ENCODE peak calls at places on chromosome 13, in nine cellular contexts. One of them, this sample, is unnamed.

GRCh38 chr13:114134944-114135610 is 2.7 kb upstream of the RASA3 start:
- DNase-seq in NCI-H1436: no peak
- DNase-seq in WERI-Rb-1: no peak
- DNase-seq in activated CD4-positive, CD25-positive, alpha-beta regulatory T cell: no peak
- DNase-seq in omental fat pad: no peak
- DNase-seq in CD4-positive, alpha-beta T cell: no peak
- DNase-seq in glutamatergic neuron: no peak
- DNase-seq in NCI-H510A treated with DMSO at 0.1 percent for 48 hours: no peak
- DNase-seq in stimulated activated CD4-positive, alpha-beta T cell treated with anti-CD3 and anti-CD28 coated beads, TNF-alpha, amount 100 ng/mL, for 24 hours: no peak
- DNase-seq in this sample: no peak

GRCh38 chr13:91346848-91347211 is 657 bp upstream of the MIR17HG start:
- DNase-seq in WERI-Rb-1: peak
- DNase-seq in activated CD4-positive, CD25-positive, alpha-beta regulatory T cell: peak
- DNase-seq in omental fat pad: no peak
- DNase-seq in CD4-positive, alpha-beta T cell: peak
- DNase-seq in NCI-H1436: no peak
- DNase-seq in NCI-H510A treated with DMSO at 0.1 percent for 48 hours: peak
- DNase-seq in glutamatergic neuron: no peak
- DNase-seq in stimulated activated CD4-positive, alpha-beta T cell treated with anti-CD3 and anti-CD28 coated beads, TNF-alpha, amount 100 ng/mL, for 24 hours: no peak
- DNase-seq in this sample: peak

GRCh38 chr13:57631607-57632275 is at the start of gene PCDH17:
- DNase-seq in WERI-Rb-1: no peak
- DNase-seq in CD4-positive, alpha-beta T cell: no peak
- DNase-seq in glutamatergic neuron: peak
- DNase-seq in NCI-H1436: peak
- DNase-seq in omental fat pad: no peak
- DNase-seq in stimulated activated CD4-positive, alpha-beta T cell treated with anti-CD3 and anti-CD28 coated beads, TNF-alpha, amount 100 ng/mL, for 24 hours: no peak
- DNase-seq in NCI-H510A treated with DMSO at 0.1 percent for 48 hours: peak
- DNase-seq in activated CD4-positive, CD25-positive, alpha-beta regulatory T cell: no peak
- DNase-seq in this sample: no peak

GRCh38 chr13:30743319-30744055 is 8.1 kb downstream of the ALOX5AP start:
- DNase-seq in stimulated activated CD4-positive, alpha-beta T cell treated with anti-CD3 and anti-CD28 coated beads, TNF-alpha, amount 100 ng/mL, for 24 hours: no peak
- DNase-seq in WERI-Rb-1: no peak
- DNase-seq in glutamatergic neuron: no peak
- DNase-seq in omental fat pad: peak
- DNase-seq in NCI-H1436: no peak
- DNase-seq in NCI-H510A treated with DMSO at 0.1 percent for 48 hours: no peak
- DNase-seq in activated CD4-positive, CD25-positive, alpha-beta regulatory T cell: no peak
- DNase-seq in CD4-positive, alpha-beta T cell: no peak
- DNase-seq in this sample: no peak

GRCh38 chr13:51600703-51601102 is 16.4 kb downstream of the WDFY2 start:
- DNase-seq in CD4-positive, alpha-beta T cell: no peak
- DNase-seq in NCI-H1436: no peak
- DNase-seq in glutamatergic neuron: no peak
- DNase-seq in omental fat pad: no peak
- DNase-seq in WERI-Rb-1: no peak
- DNase-seq in activated CD4-positive, CD25-positive, alpha-beta regulatory T cell: no peak
- DNase-seq in NCI-H510A treated with DMSO at 0.1 percent for 48 hours: no peak
- DNase-seq in stimulated activated CD4-positive, alpha-beta T cell treated with anti-CD3 and anti-CD28 coated beads, TNF-alpha, amount 100 ng/mL, for 24 hours: no peak
- DNase-seq in this sample: no peak

GRCh38 chr13:59088716-59089115 is 1075.0 kb downstream of the DIAPH3 start:
- DNase-seq in omental fat pad: no peak
- DNase-seq in WERI-Rb-1: no peak
- DNase-seq in activated CD4-positive, CD25-positive, alpha-beta regulatory T cell: no peak
- DNase-seq in glutamatergic neuron: no peak
- DNase-seq in NCI-H1436: no peak
- DNase-seq in NCI-H510A treated with DMSO at 0.1 percent for 48 hours: no peak
- DNase-seq in CD4-positive, alpha-beta T cell: no peak
- DNase-seq in stimulated activated CD4-positive, alpha-beta T cell treated with anti-CD3 and anti-CD28 coated beads, TNF-alpha, amount 100 ng/mL, for 24 hours: no peak
- DNase-seq in this sample: no peak

GRCh38 chr13:49561064-49561410 is 24.3 kb downstream of the RCBTB1 start:
- DNase-seq in activated CD4-positive, CD25-positive, alpha-beta regulatory T cell: no peak
- DNase-seq in WERI-Rb-1: peak
- DNase-seq in stimulated activated CD4-positive, alpha-beta T cell treated with anti-CD3 and anti-CD28 coated beads, TNF-alpha, amount 100 ng/mL, for 24 hours: no peak
- DNase-seq in glutamatergic neuron: no peak
- DNase-seq in NCI-H510A treated with DMSO at 0.1 percent for 48 hours: no peak
- DNase-seq in NCI-H1436: no peak
- DNase-seq in CD4-positive, alpha-beta T cell: no peak
- DNase-seq in omental fat pad: no peak
- DNase-seq in this sample: no peak

GRCh38 chr13:25217023-25217909 is 45.2 kb upstream of the AMER2 start:
- DNase-seq in activated CD4-positive, CD25-positive, alpha-beta regulatory T cell: no peak
- DNase-seq in omental fat pad: no peak
- DNase-seq in NCI-H510A treated with DMSO at 0.1 percent for 48 hours: no peak
- DNase-seq in CD4-positive, alpha-beta T cell: no peak
- DNase-seq in WERI-Rb-1: no peak
- DNase-seq in glutamatergic neuron: no peak
- DNase-seq in stimulated activated CD4-positive, alpha-beta T cell treated with anti-CD3 and anti-CD28 coated beads, TNF-alpha, amount 100 ng/mL, for 24 hours: no peak
- DNase-seq in NCI-H1436: no peak
- DNase-seq in this sample: no peak

GRCh38 chr13:99970761-99971575 is 599 bp downstream of the ZIC5 start:
- DNase-seq in WERI-Rb-1: peak
- DNase-seq in stimulated activated CD4-positive, alpha-beta T cell treated with anti-CD3 and anti-CD28 coated beads, TNF-alpha, amount 100 ng/mL, for 24 hours: no peak
- DNase-seq in omental fat pad: no peak
- DNase-seq in NCI-H510A treated with DMSO at 0.1 percent for 48 hours: no peak
- DNase-seq in glutamatergic neuron: no peak
- DNase-seq in CD4-positive, alpha-beta T cell: no peak
- DNase-seq in activated CD4-positive, CD25-positive, alpha-beta regulatory T cell: no peak
- DNase-seq in NCI-H1436: no peak
- DNase-seq in this sample: no peak

GRCh38 chr13:106326751-106327150 is 208.7 kb downstream of the EFNB2 start:
- DNase-seq in omental fat pad: no peak
- DNase-seq in WERI-Rb-1: no peak
- DNase-seq in stimulated activated CD4-positive, alpha-beta T cell treated with anti-CD3 and anti-CD28 coated beads, TNF-alpha, amount 100 ng/mL, for 24 hours: no peak
- DNase-seq in NCI-H1436: no peak
- DNase-seq in glutamatergic neuron: no peak
- DNase-seq in activated CD4-positive, CD25-positive, alpha-beta regulatory T cell: no peak
- DNase-seq in NCI-H510A treated with DMSO at 0.1 percent for 48 hours: no peak
- DNase-seq in CD4-positive, alpha-beta T cell: no peak
- DNase-seq in this sample: no peak

GRCh38 chr13:109345433-109345941 is 440.9 kb downstream of the IRS2 start:
- DNase-seq in WERI-Rb-1: no peak
- DNase-seq in activated CD4-positive, CD25-positive, alpha-beta regulatory T cell: no peak
- DNase-seq in glutamatergic neuron: no peak
- DNase-seq in stimulated activated CD4-positive, alpha-beta T cell treated with anti-CD3 and anti-CD28 coated beads, TNF-alpha, amount 100 ng/mL, for 24 hours: no peak
- DNase-seq in CD4-positive, alpha-beta T cell: no peak
- DNase-seq in NCI-H1436: no peak
- DNase-seq in NCI-H510A treated with DMSO at 0.1 percent for 48 hours: no peak
- DNase-seq in omental fat pad: no peak
- DNase-seq in this sample: no peak

GRCh38 chr13:111491021-111491420 is 170.6 kb downstream of the TEX29 start:
- DNase-seq in WERI-Rb-1: peak
- DNase-seq in NCI-H510A treated with DMSO at 0.1 percent for 48 hours: no peak
- DNase-seq in CD4-positive, alpha-beta T cell: no peak
- DNase-seq in glutamatergic neuron: no peak
- DNase-seq in activated CD4-positive, CD25-positive, alpha-beta regulatory T cell: no peak
- DNase-seq in omental fat pad: no peak
- DNase-seq in stimulated activated CD4-positive, alpha-beta T cell treated with anti-CD3 and anti-CD28 coated beads, TNF-alpha, amount 100 ng/mL, for 24 hours: no peak
- DNase-seq in NCI-H1436: no peak
- DNase-seq in this sample: no peak

GRCh38 chr13:79455331-79455730 is 25.6 kb upstream of the NDFIP2 start:
- DNase-seq in stimulated activated CD4-positive, alpha-beta T cell treated with anti-CD3 and anti-CD28 coated beads, TNF-alpha, amount 100 ng/mL, for 24 hours: no peak
- DNase-seq in WERI-Rb-1: no peak
- DNase-seq in NCI-H510A treated with DMSO at 0.1 percent for 48 hours: no peak
- DNase-seq in CD4-positive, alpha-beta T cell: no peak
- DNase-seq in NCI-H1436: no peak
- DNase-seq in omental fat pad: no peak
- DNase-seq in glutamatergic neuron: no peak
- DNase-seq in activated CD4-positive, CD25-positive, alpha-beta regulatory T cell: no peak
- DNase-seq in this sample: no peak

GRCh38 chr13:77521595-77522367 is 13.7 kb upstream of the SCEL start:
- DNase-seq in omental fat pad: no peak
- DNase-seq in WERI-Rb-1: no peak
- DNase-seq in glutamatergic neuron: no peak
- DNase-seq in stimulated activated CD4-positive, alpha-beta T cell treated with anti-CD3 and anti-CD28 coated beads, TNF-alpha, amount 100 ng/mL, for 24 hours: no peak
- DNase-seq in activated CD4-positive, CD25-positive, alpha-beta regulatory T cell: no peak
- DNase-seq in CD4-positive, alpha-beta T cell: no peak
- DNase-seq in NCI-H1436: no peak
- DNase-seq in NCI-H510A treated with DMSO at 0.1 percent for 48 hours: no peak
- DNase-seq in this sample: no peak

GRCh38 chr13:100944791-100945345 is 270.3 kb upstream of the TMTC4 start:
- DNase-seq in NCI-H510A treated with DMSO at 0.1 percent for 48 hours: no peak
- DNase-seq in NCI-H1436: no peak
- DNase-seq in CD4-positive, alpha-beta T cell: no peak
- DNase-seq in activated CD4-positive, CD25-positive, alpha-beta regulatory T cell: no peak
- DNase-seq in stimulated activated CD4-positive, alpha-beta T cell treated with anti-CD3 and anti-CD28 coated beads, TNF-alpha, amount 100 ng/mL, for 24 hours: no peak
- DNase-seq in glutamatergic neuron: no peak
- DNase-seq in WERI-Rb-1: peak
- DNase-seq in omental fat pad: no peak
- DNase-seq in this sample: no peak

GRCh38 chr13:102814793-102815192 is 15.9 kb downstream of the BIVM start:
- DNase-seq in CD4-positive, alpha-beta T cell: no peak
- DNase-seq in glutamatergic neuron: no peak
- DNase-seq in NCI-H510A treated with DMSO at 0.1 percent for 48 hours: no peak
- DNase-seq in stimulated activated CD4-positive, alpha-beta T cell treated with anti-CD3 and anti-CD28 coated beads, TNF-alpha, amount 100 ng/mL, for 24 hours: no peak
- DNase-seq in NCI-H1436: no peak
- DNase-seq in activated CD4-positive, CD25-positive, alpha-beta regulatory T cell: no peak
- DNase-seq in omental fat pad: no peak
- DNase-seq in WERI-Rb-1: no peak
- DNase-seq in this sample: no peak

GRCh38 chr13:33205224-33205623 is 80.3 kb downstream of the STARD13 start:
- DNase-seq in WERI-Rb-1: no peak
- DNase-seq in stimulated activated CD4-positive, alpha-beta T cell treated with anti-CD3 and anti-CD28 coated beads, TNF-alpha, amount 100 ng/mL, for 24 hours: no peak
- DNase-seq in omental fat pad: no peak
- DNase-seq in activated CD4-positive, CD25-positive, alpha-beta regulatory T cell: no peak
- DNase-seq in NCI-H1436: no peak
- DNase-seq in NCI-H510A treated with DMSO at 0.1 percent for 48 hours: no peak
- DNase-seq in glutamatergic neuron: no peak
- DNase-seq in CD4-positive, alpha-beta T cell: no peak
- DNase-seq in this sample: no peak

GRCh38 chr13:63351533-63351932 is 1935.9 kb upstream of the PCDH20 start:
- DNase-seq in glutamatergic neuron: no peak
- DNase-seq in stimulated activated CD4-positive, alpha-beta T cell treated with anti-CD3 and anti-CD28 coated beads, TNF-alpha, amount 100 ng/mL, for 24 hours: no peak
- DNase-seq in WERI-Rb-1: no peak
- DNase-seq in NCI-H510A treated with DMSO at 0.1 percent for 48 hours: no peak
- DNase-seq in NCI-H1436: no peak
- DNase-seq in omental fat pad: no peak
- DNase-seq in CD4-positive, alpha-beta T cell: no peak
- DNase-seq in activated CD4-positive, CD25-positive, alpha-beta regulatory T cell: no peak
- DNase-seq in this sample: no peak

GRCh38 chr13:97043302-97043701 is 49.0 kb upstream of the OXGR1 start:
- DNase-seq in glutamatergic neuron: no peak
- DNase-seq in NCI-H510A treated with DMSO at 0.1 percent for 48 hours: no peak
- DNase-seq in activated CD4-positive, CD25-positive, alpha-beta regulatory T cell: no peak
- DNase-seq in NCI-H1436: no peak
- DNase-seq in omental fat pad: no peak
- DNase-seq in stimulated activated CD4-positive, alpha-beta T cell treated with anti-CD3 and anti-CD28 coated beads, TNF-alpha, amount 100 ng/mL, for 24 hours: no peak
- DNase-seq in CD4-positive, alpha-beta T cell: no peak
- DNase-seq in WERI-Rb-1: no peak
- DNase-seq in this sample: no peak

GRCh38 chr13:45162194-45162593 is 38.7 kb downstream of the KCTD4 start:
- DNase-seq in NCI-H1436: no peak
- DNase-seq in activated CD4-positive, CD25-positive, alpha-beta regulatory T cell: no peak
- DNase-seq in glutamatergic neuron: no peak
- DNase-seq in stimulated activated CD4-positive, alpha-beta T cell treated with anti-CD3 and anti-CD28 coated beads, TNF-alpha, amount 100 ng/mL, for 24 hours: no peak
- DNase-seq in NCI-H510A treated with DMSO at 0.1 percent for 48 hours: no peak
- DNase-seq in omental fat pad: no peak
- DNase-seq in WERI-Rb-1: no peak
- DNase-seq in CD4-positive, alpha-beta T cell: no peak
- DNase-seq in this sample: no peak

GRCh38 chr13:110360598-110360997 is 53.5 kb downstream of the COL4A2 start:
- DNase-seq in WERI-Rb-1: peak
- DNase-seq in omental fat pad: no peak
- DNase-seq in activated CD4-positive, CD25-positive, alpha-beta regulatory T cell: no peak
- DNase-seq in stimulated activated CD4-positive, alpha-beta T cell treated with anti-CD3 and anti-CD28 coated beads, TNF-alpha, amount 100 ng/mL, for 24 hours: no peak
- DNase-seq in CD4-positive, alpha-beta T cell: no peak
- DNase-seq in NCI-H510A treated with DMSO at 0.1 percent for 48 hours: no peak
- DNase-seq in NCI-H1436: no peak
- DNase-seq in glutamatergic neuron: no peak
- DNase-seq in this sample: no peak

GRCh38 chr13:63308585-63308984 is 1892.9 kb upstream of the PCDH20 start:
- DNase-seq in glutamatergic neuron: no peak
- DNase-seq in stimulated activated CD4-positive, alpha-beta T cell treated with anti-CD3 and anti-CD28 coated beads, TNF-alpha, amount 100 ng/mL, for 24 hours: no peak
- DNase-seq in NCI-H1436: no peak
- DNase-seq in NCI-H510A treated with DMSO at 0.1 percent for 48 hours: no peak
- DNase-seq in WERI-Rb-1: no peak
- DNase-seq in CD4-positive, alpha-beta T cell: no peak
- DNase-seq in activated CD4-positive, CD25-positive, alpha-beta regulatory T cell: no peak
- DNase-seq in omental fat pad: no peak
- DNase-seq in this sample: no peak

GRCh38 chr13:114142640-114143490 is 10.4 kb upstream of the RASA3 start:
- DNase-seq in NCI-H1436: no peak
- DNase-seq in CD4-positive, alpha-beta T cell: peak
- DNase-seq in glutamatergic neuron: no peak
- DNase-seq in NCI-H510A treated with DMSO at 0.1 percent for 48 hours: peak
- DNase-seq in stimulated activated CD4-positive, alpha-beta T cell treated with anti-CD3 and anti-CD28 coated beads, TNF-alpha, amount 100 ng/mL, for 24 hours: no peak
- DNase-seq in activated CD4-positive, CD25-positive, alpha-beta regulatory T cell: no peak
- DNase-seq in WERI-Rb-1: no peak
- DNase-seq in omental fat pad: no peak
- DNase-seq in this sample: peak

GRCh38 chr13:50344717-50345116 is 329.5 kb downstream of the KCNRG start:
- DNase-seq in stimulated activated CD4-positive, alpha-beta T cell treated with anti-CD3 and anti-CD28 coated beads, TNF-alpha, amount 100 ng/mL, for 24 hours: no peak
- DNase-seq in activated CD4-positive, CD25-positive, alpha-beta regulatory T cell: no peak
- DNase-seq in glutamatergic neuron: no peak
- DNase-seq in NCI-H1436: no peak
- DNase-seq in CD4-positive, alpha-beta T cell: no peak
- DNase-seq in omental fat pad: no peak
- DNase-seq in WERI-Rb-1: no peak
- DNase-seq in NCI-H510A treated with DMSO at 0.1 percent for 48 hours: no peak
- DNase-seq in this sample: no peak

GRCh38 chr13:77872995-77873394 is 45.6 kb downstream of the EDNRB start:
- DNase-seq in activated CD4-positive, CD25-positive, alpha-beta regulatory T cell: no peak
- DNase-seq in omental fat pad: no peak
- DNase-seq in stimulated activated CD4-positive, alpha-beta T cell treated with anti-CD3 and anti-CD28 coated beads, TNF-alpha, amount 100 ng/mL, for 24 hours: no peak
- DNase-seq in NCI-H1436: no peak
- DNase-seq in WERI-Rb-1: no peak
- DNase-seq in CD4-positive, alpha-beta T cell: no peak
- DNase-seq in NCI-H510A treated with DMSO at 0.1 percent for 48 hours: no peak
- DNase-seq in glutamatergic neuron: no peak
- DNase-seq in this sample: no peak

GRCh38 chr13:48112896-48113525 is 18.1 kb upstream of the MED4 start:
- DNase-seq in NCI-H1436: no peak
- DNase-seq in activated CD4-positive, CD25-positive, alpha-beta regulatory T cell: no peak
- DNase-seq in omental fat pad: no peak
- DNase-seq in NCI-H510A treated with DMSO at 0.1 percent for 48 hours: no peak
- DNase-seq in WERI-Rb-1: no peak
- DNase-seq in CD4-positive, alpha-beta T cell: no peak
- DNase-seq in stimulated activated CD4-positive, alpha-beta T cell treated with anti-CD3 and anti-CD28 coated beads, TNF-alpha, amount 100 ng/mL, for 24 hours: no peak
- DNase-seq in glutamatergic neuron: no peak
- DNase-seq in this sample: no peak

GRCh38 chr13:48236528-48237353 is 3.7 kb downstream of the ITM2B start:
- DNase-seq in stimulated activated CD4-positive, alpha-beta T cell treated with anti-CD3 and anti-CD28 coated beads, TNF-alpha, amount 100 ng/mL, for 24 hours: no peak
- DNase-seq in omental fat pad: no peak
- DNase-seq in CD4-positive, alpha-beta T cell: no peak
- DNase-seq in NCI-H1436: no peak
- DNase-seq in glutamatergic neuron: no peak
- DNase-seq in WERI-Rb-1: no peak
- DNase-seq in activated CD4-positive, CD25-positive, alpha-beta regulatory T cell: no peak
- DNase-seq in NCI-H510A treated with DMSO at 0.1 percent for 48 hours: no peak
- DNase-seq in this sample: no peak

GRCh38 chr13:37602743-37603381 is 4.3 kb upstream of the POSTN start:
- DNase-seq in WERI-Rb-1: no peak
- DNase-seq in CD4-positive, alpha-beta T cell: no peak
- DNase-seq in omental fat pad: no peak
- DNase-seq in glutamatergic neuron: no peak
- DNase-seq in activated CD4-positive, CD25-positive, alpha-beta regulatory T cell: no peak
- DNase-seq in NCI-H1436: no peak
- DNase-seq in NCI-H510A treated with DMSO at 0.1 percent for 48 hours: peak
- DNase-seq in stimulated activated CD4-positive, alpha-beta T cell treated with anti-CD3 and anti-CD28 coated beads, TNF-alpha, amount 100 ng/mL, for 24 hours: no peak
- DNase-seq in this sample: no peak

GRCh38 chr13:91719033-91719432 is 320.6 kb downstream of the GPC5 start:
- DNase-seq in NCI-H1436: no peak
- DNase-seq in glutamatergic neuron: no peak
- DNase-seq in stimulated activated CD4-positive, alpha-beta T cell treated with anti-CD3 and anti-CD28 coated beads, TNF-alpha, amount 100 ng/mL, for 24 hours: no peak
- DNase-seq in omental fat pad: no peak
- DNase-seq in CD4-positive, alpha-beta T cell: no peak
- DNase-seq in NCI-H510A treated with DMSO at 0.1 percent for 48 hours: no peak
- DNase-seq in WERI-Rb-1: no peak
- DNase-seq in activated CD4-positive, CD25-positive, alpha-beta regulatory T cell: no peak
- DNase-seq in this sample: no peak

GRCh38 chr13:93628136-93628535 is 401.5 kb downstream of the GPC6 start:
- DNase-seq in activated CD4-positive, CD25-positive, alpha-beta regulatory T cell: no peak
- DNase-seq in stimulated activated CD4-positive, alpha-beta T cell treated with anti-CD3 and anti-CD28 coated beads, TNF-alpha, amount 100 ng/mL, for 24 hours: no peak
- DNase-seq in CD4-positive, alpha-beta T cell: no peak
- DNase-seq in glutamatergic neuron: no peak
- DNase-seq in NCI-H1436: no peak
- DNase-seq in omental fat pad: no peak
- DNase-seq in WERI-Rb-1: no peak
- DNase-seq in NCI-H510A treated with DMSO at 0.1 percent for 48 hours: no peak
- DNase-seq in this sample: no peak

GRCh38 chr13:103883698-103884097 is 817.5 kb upstream of the SLC10A2 start:
- DNase-seq in CD4-positive, alpha-beta T cell: no peak
- DNase-seq in glutamatergic neuron: no peak
- DNase-seq in NCI-H510A treated with DMSO at 0.1 percent for 48 hours: no peak
- DNase-seq in stimulated activated CD4-positive, alpha-beta T cell treated with anti-CD3 and anti-CD28 coated beads, TNF-alpha, amount 100 ng/mL, for 24 hours: no peak
- DNase-seq in NCI-H1436: no peak
- DNase-seq in omental fat pad: no peak
- DNase-seq in WERI-Rb-1: no peak
- DNase-seq in activated CD4-positive, CD25-positive, alpha-beta regulatory T cell: no peak
- DNase-seq in this sample: no peak

This sample was measured in GM06990.